ENCODE peak calls at places on chromosome 4, in seven cellular contexts. I is A549; S is tibial artery; F is CD8-positive, alpha-beta T cell; Y is PC-3; T is body of pancreas; G is lower lobe of right lung. H is an unnamed sample.

GRCh38 chr4:40573593-40574311 is 55.9 kb downstream of the RBM47 start:
- DNase-seq in I (no peak), S (no peak), T (no peak), F (no peak), Y (no peak), G (no peak), H (no peak)

GRCh38 chr4:140497776-140498636 is at the start of gene MGAT4D:
- DNase-seq in S (no peak), Y (no peak), T (peak), G (no peak), F (peak), I (no peak), H (peak)

GRCh38 chr4:145954924-145955339 is 16.3 kb upstream of the ZNF827 start:
- DNase-seq in G (no peak), F (no peak), I (no peak), S (no peak), Y (peak), T (peak), H (no peak)

GRCh38 chr4:143512978-143513313 is 556 bp upstream of the SMARCA5 start:
- DNase-seq in F (peak), S (no peak), T (no peak), I (peak), Y (no peak), G (no peak), H (no peak)

GRCh38 chr4:180827610-180828009 is 1415.6 kb upstream of the TENM3 start:
- DNase-seq in I (no peak), Y (peak), F (no peak), T (no peak), S (no peak), G (no peak), H (no peak)

GRCh38 chr4:118139241-118139640 is 105.0 kb downstream of the NDST3 start:
- DNase-seq in S (no peak), F (no peak), T (no peak), Y (no peak), G (no peak), I (no peak), H (no peak)

GRCh38 chr4:2867758-2868491 is 24.3 kb downstream of the ADD1 start:
- DNase-seq in I (no peak), Y (no peak), S (no peak), G (no peak), T (peak), F (no peak), H (no peak)

GRCh38 chr4:32858971-32859370 is 2138.8 kb downstream of the PCDH7 start:
- DNase-seq in F (no peak), T (no peak), I (no peak), G (no peak), S (no peak), Y (peak), H (no peak)

GRCh38 chr4:89316931-89317366 is 9.3 kb upstream of the GPRIN3 start:
- DNase-seq in T (no peak), F (peak), G (no peak), I (no peak), S (no peak), Y (peak), H (no peak)

GRCh38 chr4:97530676-97531075 is 612.6 kb downstream of the STPG2 start:
- DNase-seq in Y (no peak), I (no peak), F (no peak), S (no peak), G (no peak), T (no peak), H (no peak)

GRCh38 chr4:110055014-110055768 is 142.5 kb downstream of the EGF start:
- DNase-seq in S (no peak), G (no peak), I (no peak), F (no peak), T (no peak), Y (peak), H (no peak)

GRCh38 chr4:139099366-139099982 is 77.5 kb downstream of the ELF2 start:
- DNase-seq in S (peak), G (no peak), F (peak), T (peak), I (peak), Y (peak), H (peak)

GRCh38 chr4:80184053-80184790 is 13.1 kb upstream of the PRDM8 start:
- DNase-seq in T (peak), F (peak), G (peak), Y (peak), S (peak), I (peak), H (peak)

GRCh38 chr4:104129243-104129642 is 365.5 kb downstream of the CXXC4 start:
- DNase-seq in F (no peak), S (no peak), T (peak), G (no peak), I (no peak), Y (no peak), H (no peak)

GRCh38 chr4:104128031-104128849 is 366.5 kb downstream of the CXXC4 start:
- DNase-seq in I (no peak), F (no peak), Y (peak), T (no peak), S (no peak), G (no peak), H (no peak)

GRCh38 chr4:104123021-104123420 is 371.7 kb downstream of the CXXC4 start:
- DNase-seq in S (no peak), Y (no peak), G (no peak), F (no peak), T (no peak), I (no peak), H (no peak)

GRCh38 chr4:104128850-104129213 is 365.9 kb downstream of the CXXC4 start:
- DNase-seq in T (no peak), S (no peak), Y (peak), F (no peak), I (peak), G (no peak), H (no peak)
- H3K27ac ChIP-seq in T (peak), S (no peak), Y (no peak), F (no peak), I (peak), G (no peak), H (no peak)

GRCh38 chr4:77538574-77539157 is 67.0 kb upstream of the CXCL13 start:
- DNase-seq in Y (peak), S (no peak), I (peak), G (no peak), T (peak), F (no peak), H (no peak)
- H3K4me3 ChIP-seq in Y (peak), S (no peak), I (no peak), G (no peak), T (no peak), F (no peak), H (no peak)

GRCh38 chr4:184400891-184401290 is 73.5 kb downstream of the IRF2 start:
- DNase-seq in T (no peak), S (no peak), F (no peak), I (no peak), Y (no peak), G (no peak), H (no peak)

GRCh38 chr4:184399505-184399893 is 74.9 kb downstream of the IRF2 start:
- DNase-seq in T (no peak), Y (no peak), S (no peak), G (no peak), I (no peak), F (no peak), H (no peak)

GRCh38 chr4:184398741-184399504 is 75.4 kb downstream of the IRF2 start:
- DNase-seq in F (no peak), S (no peak), T (no peak), G (no peak), I (no peak), Y (no peak), H (no peak)

GRCh38 chr4:184401397-184402171 is 72.8 kb downstream of the IRF2 start:
- DNase-seq in F (no peak), S (no peak), G (no peak), Y (no peak), T (no peak), I (no peak), H (no peak)

GRCh38 chr4:184400375-184400870 is 73.9 kb downstream of the IRF2 start:
- DNase-seq in I (no peak), Y (peak), G (no peak), S (no peak), T (no peak), F (no peak), H (no peak)
- TF ChIP-seq CTCF in I (no peak), Y (no peak), G (no peak), S (peak), T (no peak), F (no peak), H (no peak)

GRCh38 chr4:59409647-59410046 is 1790.5 kb upstream of the ADGRL3 start:
- DNase-seq in F (no peak), S (no peak), I (no peak), Y (no peak), T (no peak), G (no peak), H (no peak)
- H3K27ac ChIP-seq in F (no peak), S (no peak), I (no peak), Y (no peak), T (no peak), G (no peak), H (no peak)

H was measured in heart right ventricle.